ENCODE peak calls at places on chromosomes 6 and 20, in five cellular contexts. Y is adrenal gland; A is CD8-positive, alpha-beta memory T cell; O is heart left ventricle; N is gastrocnemius medialis. M is an unnamed sample.

GRCh38 chr6:16725145-16725864 is 36.0 kb downstream of the ATXN1 start:
- DNase-seq in Y (no peak), A (no peak), O (no peak), N (no peak), M (no peak)

GRCh38 chr20:2596673-2597279 is 55.7 kb upstream of the NOP56 start:
- DNase-seq in Y (no peak), A (no peak), O (no peak), N (no peak), M (no peak)

GRCh38 chr6:47358440-47359225 is 48.9 kb upstream of the TNFRSF21 start:
- DNase-seq in Y (no peak), A (no peak), O (no peak), N (no peak), M (no peak)

GRCh38 chr6:29200767-29201662 is 30.3 kb downstream of the OR2J2 start:
- DNase-seq in Y (no peak), A (no peak), O (no peak), N (no peak), M (no peak)

GRCh38 chr6:2956930-2957329 is 14.4 kb downstream of the SERPINB6 start:
- DNase-seq in Y (peak; percentile 20), A (no peak), O (no peak), N (no peak), M (no peak)

GRCh38 chr6:111591370-111591900 is 14.2 kb downstream of the TRAF3IP2 start:
- DNase-seq in Y (peak; percentile 98), A (no peak), O (peak; percentile 44), N (peak; percentile 99), M (peak; percentile 80)

GRCh38 chr6:101226677-101227135 is 166.8 kb upstream of the GRIK2 start:
- DNase-seq in Y (no peak), A (no peak), O (no peak), N (no peak), M (peak; percentile 21)

GRCh38 chr6:49305010-49305409 is 158.0 kb downstream of the MMUT start:
- DNase-seq in Y (no peak), A (no peak), O (no peak), N (no peak), M (no peak)

GRCh38 chr6:35161776-35162607 is 20.9 kb upstream of the TCP11 start:
- DNase-seq in Y (peak; percentile 46), A (no peak), O (no peak), N (no peak), M (no peak)

GRCh38 chr6:170074435-170074834 is 216.4 kb downstream of the DLL1 start:
- DNase-seq in Y (no peak), A (no peak), O (no peak), N (peak; percentile 2), M (no peak)

GRCh38 chr6:107716688-107717089 is 107.4 kb downstream of the SCML4 start:
- DNase-seq in Y (no peak), A (peak; percentile 89), O (no peak), N (no peak), M (no peak)

GRCh38 chr6:36290668-36291620 is 21.1 kb downstream of the PNPLA1 start:
- DNase-seq in Y (peak; percentile 83), A (no peak), O (no peak), N (no peak), M (peak; percentile 62)

GRCh38 chr6:33958208-33958862 is 154.5 kb upstream of the MLN start:
- DNase-seq in Y (no peak), A (no peak), O (no peak), N (no peak), M (no peak)

GRCh38 chr20:16036331-16036730 is 536.9 kb downstream of the KIF16B start:
- DNase-seq in Y (no peak), A (no peak), O (no peak), N (no peak), M (no peak)

GRCh38 chr6:42260972-42261371 is 43.3 kb upstream of the MRPS10 start:
- DNase-seq in Y (no peak), A (no peak), O (no peak), N (peak; percentile 53), M (no peak)

GRCh38 chr20:49781676-49782075 is 31.0 kb upstream of the SLC9A8 start:
- DNase-seq in Y (no peak), A (no peak), O (no peak), N (no peak), M (no peak)

DNA sequence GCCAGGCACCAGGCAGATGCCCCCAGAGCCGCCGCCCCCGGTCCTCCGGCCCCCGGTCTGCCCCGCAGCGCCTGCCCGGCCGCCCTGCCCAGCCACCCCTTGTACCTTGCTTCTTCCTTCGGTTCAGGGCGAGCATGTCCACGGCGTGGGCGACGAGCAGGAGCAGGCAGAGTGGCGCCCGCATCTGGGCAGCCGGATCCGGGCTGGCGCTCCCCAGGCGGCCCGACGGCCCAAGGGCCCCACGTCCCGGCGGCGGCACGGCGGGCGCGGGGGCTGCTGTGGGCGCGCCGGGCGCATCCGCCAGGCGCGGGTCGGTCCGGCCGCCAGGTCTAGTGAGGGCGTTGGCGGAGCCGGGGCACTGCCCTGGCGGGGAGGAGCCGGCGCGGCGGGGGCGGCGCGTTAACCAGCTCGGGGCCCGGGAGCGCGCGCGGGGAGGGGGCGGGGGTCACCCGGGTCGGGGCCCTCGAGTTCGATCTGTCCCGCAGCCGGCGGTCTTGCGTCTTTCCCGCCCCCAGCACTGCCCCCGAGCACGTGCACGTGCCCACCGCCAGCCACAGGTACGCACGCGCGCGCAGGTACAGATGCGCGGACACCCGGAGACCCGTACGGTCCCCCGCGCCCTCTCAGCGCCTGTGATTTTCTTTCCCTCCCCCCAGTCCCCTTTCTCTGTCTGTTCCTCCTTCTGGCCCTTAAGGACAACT is at the start of gene RSPO4:
- DNase-seq in Y (no peak), A (no peak), O (no peak), N (no peak), M (peak; percentile 3)
- H3K4me1 ChIP-seq in Y (no peaks in the 10 kb centered on the region), A (no peaks in the 10 kb centered on the region), O (no peaks in the 10 kb centered on the region), N (no peaks in the 10 kb centered on the region), M (peaks cover 2% of the 10 kb centered on the region)

GRCh38 chr6:160348552-160349441 is 619 bp downstream of the SLC22A3 start:
- DNase-seq in Y (peak; percentile 50), A (no peak), O (no peak), N (peak; percentile 39), M (no peak)
- H3K4me3 ChIP-seq in Y (peak overlapping the region; percentile 50), A (no peak overlapping the region), O (peak overlapping the region; percentile 53), N (peak overlapping the region; percentile 77), M (peak overlapping the region; percentile 24)

GRCh38 chr20:64217539-64217938 is 38.0 kb upstream of the PCMTD2 start:
- DNase-seq in Y (no peak), A (no peak), O (no peak), N (no peak), M (no peak)

GRCh38 chr20:64219202-64219601 is 36.3 kb upstream of the PCMTD2 start:
- DNase-seq in Y (no peak), A (no peak), O (no peak), N (no peak), M (no peak)

GRCh38 chr20:64220891-64221527 is 34.5 kb upstream of the PCMTD2 start:
- DNase-seq in Y (no peak), A (no peak), O (no peak), N (no peak), M (no peak)

GRCh38 chr20:64220420-64220819 is 35.1 kb upstream of the PCMTD2 start:
- DNase-seq in Y (no peak), A (no peak), O (no peak), N (no peak), M (no peak)

GRCh38 chr20:64219730-64220129 is 35.8 kb upstream of the PCMTD2 start:
- DNase-seq in Y (no peak), A (no peak), O (no peak), N (no peak), M (no peak)
- H3K4me1 ChIP-seq in Y (peaks cover 48% of the 10 kb centered on the region), A (peaks cover 5% of the 10 kb centered on the region), O (no peaks in the 10 kb centered on the region), N (peaks cover 21% of the 10 kb centered on the region), M (no peaks in the 10 kb centered on the region)

DNA sequence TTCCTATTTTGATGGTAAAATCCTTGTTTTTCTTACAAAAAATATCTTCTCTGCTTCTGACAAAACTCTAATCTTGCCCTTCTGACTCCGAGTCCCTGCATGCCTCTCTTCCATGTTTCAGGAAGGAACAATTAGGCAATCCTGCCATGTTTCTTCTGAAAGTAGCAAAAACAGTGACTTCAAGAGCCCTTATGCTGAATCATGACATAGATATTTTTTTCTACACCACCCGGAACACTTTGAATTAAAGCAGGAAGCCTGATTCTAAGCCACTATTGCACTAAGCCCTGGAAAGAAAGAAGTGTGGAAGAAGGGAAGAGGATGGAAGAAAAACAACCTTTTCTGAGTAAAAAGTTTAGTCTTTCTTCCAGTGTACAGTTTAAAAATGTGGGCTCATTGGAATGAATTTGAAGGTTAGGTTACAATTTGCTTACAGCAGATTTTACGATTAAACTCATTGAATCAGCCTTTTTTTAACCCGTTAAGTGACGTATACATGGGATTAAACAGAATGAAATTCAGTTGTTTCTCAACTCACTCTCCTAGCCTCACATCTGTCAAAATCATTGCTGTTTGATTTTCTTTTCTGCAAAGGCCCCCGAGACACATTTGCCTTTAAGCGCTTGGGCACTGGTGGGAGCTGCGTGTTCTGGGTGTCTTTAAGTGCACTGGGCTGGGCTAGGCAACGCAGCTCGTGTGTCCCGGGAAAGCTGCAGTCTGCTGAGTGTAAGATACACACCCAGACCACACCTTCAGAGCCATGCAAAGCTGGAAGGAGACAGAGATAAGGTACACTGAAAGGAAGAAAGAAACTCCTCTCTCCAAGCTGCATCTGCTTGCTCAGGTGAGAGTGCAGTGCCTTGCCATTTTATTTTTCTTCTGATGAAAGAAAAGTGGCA is 159.4 kb upstream of the CITED2 start:
- DNase-seq in Y (no peak), A (no peak), O (no peak), N (no peak), M (peak; percentile 81)
- H3K4me3 ChIP-seq in Y (no peak overlapping the region), A (no peak overlapping the region), O (peak overlapping the region; percentile 3), N (no peak overlapping the region), M (no peak overlapping the region)

GRCh38 chr20:32358632-32358882 is 426 bp downstream of the ASXL1 start:
- DNase-seq in Y (no peak), A (no peak), O (no peak), N (no peak), M (no peak)

GRCh38 chr20:32357869-32358631 is at the start of gene ASXL1:
- DNase-seq in Y (peak; percentile 98), A (peak; percentile 90), O (peak; percentile 98), N (peak; percentile 97), M (peak; percentile 94)

GRCh38 chr20:32359633-32360332 is 1.7 kb downstream of the ASXL1 start:
- DNase-seq in Y (no peak), A (peak; percentile 18), O (no peak), N (no peak), M (no peak)

GRCh38 chr20:32358883-32359632 is 927 bp downstream of the ASXL1 start:
- DNase-seq in Y (peak; percentile 80), A (peak; percentile 65), O (peak; percentile 86), N (peak; percentile 65), M (peak; percentile 83)

DNA sequence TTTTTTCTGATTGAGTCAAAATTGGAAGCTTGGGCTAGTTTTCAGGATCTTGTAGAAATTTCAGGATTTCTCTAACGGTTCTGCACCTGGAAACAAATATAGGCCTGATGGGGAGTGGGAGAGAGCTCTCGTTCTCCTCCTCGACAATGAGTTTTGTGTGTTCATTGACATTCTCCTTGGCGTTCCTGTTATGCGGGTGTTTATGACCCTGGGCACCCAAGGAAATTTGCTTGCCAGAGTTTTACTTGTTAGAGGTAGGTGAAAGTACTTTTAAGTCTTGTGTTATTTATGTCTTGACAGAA is 2.2 kb downstream of the ASXL1 start:
- DNase-seq in Y (no peak), A (no peak), O (no peak), N (no peak), M (no peak)
- H3K4me1 ChIP-seq in Y (peaks cover 65% of the 10 kb centered on the region), A (peaks cover 63% of the 10 kb centered on the region), O (no peaks in the 10 kb centered on the region), N (peaks cover 58% of the 10 kb centered on the region), M (peaks cover 33% of the 10 kb centered on the region)